ENCODE peak calls at places on chromosomes 3 and 15, in ten cellular contexts. L is upper lobe of right lung; R is cardiac muscle cell; A is mesenchymal stem cell; F is CD4-positive, alpha-beta memory T cell; H is kidney; W is stomach; Z is brain microvascular endothelial cell; P is tibial artery; J is lower lobe of right lung. Q is an unnamed sample.

GRCh38 chr3:142946861-142947260 is 16.6 kb downstream of the PAQR9 start:
- DNase-seq in L (no peak), R (no peak), A (no peak), F (no peak), H (no peak), W (no peak), Z (no peak), P (no peak), J (no peak), Q (no peak)

GRCh38 chr3:123524987-123525386 is 59.9 kb downstream of the HACD2 start:
- DNase-seq in L (no peak), R (no peak), A (no peak), F (no peak), H (no peak), W (no peak), Z (no peak), P (no peak), J (no peak), Q (no peak)

GRCh38 chr15:55710286-55710685 is 32.7 kb downstream of the PRTG start:
- DNase-seq in L (no peak), R (no peak), A (no peak), F (no peak), H (no peak), W (no peak), Z (no peak), P (no peak), J (no peak), Q (no peak)

GRCh38 chr15:99545605-99546004 is 20.2 kb upstream of the MEF2A start:
- DNase-seq in L (no peak), R (no peak), A (no peak), F (no peak), H (no peak), W (no peak), Z (no peak), P (no peak), J (no peak), Q (no peak)

GRCh38 chr3:71581981-71582611 is 1.4 kb downstream of the FOXP1 start:
- DNase-seq in L (peak; percentile 87), R (peak; percentile 86), A (peak; percentile 46), F (peak; percentile 13), H (peak; percentile 86), W (peak; percentile 53), Z (no peak), P (peak; percentile 73), J (peak; percentile 83), Q (peak; percentile 55)

GRCh38 chr3:47005212-47006144 is 26.0 kb downstream of the NBEAL2 start:
- DNase-seq in L (peak; percentile 71), R (no peak), A (no peak), F (no peak), H (peak; percentile 75), W (no peak), Z (no peak), P (no peak), J (no peak), Q (no peak)

GRCh38 chr15:52503788-52504496 is 24.7 kb downstream of the MYO5A start:
- DNase-seq in L (no peak), R (no peak), A (no peak), F (no peak), H (no peak), W (no peak), Z (peak; percentile 37), P (no peak), J (no peak), Q (peak; percentile 81)

GRCh38 chr3:170809975-170810357 is 60.0 kb downstream of the RPL22L1 start:
- DNase-seq in L (no peak), R (no peak), A (peak; percentile 75), F (no peak), H (no peak), W (no peak), Z (peak; percentile 5), P (no peak), J (no peak), Q (peak; percentile 43)

GRCh38 chr3:8741581-8742355 is 8.2 kb downstream of the CAV3 start:
- DNase-seq in L (no peak), R (peak; percentile 81), A (peak; percentile 65), F (no peak), H (no peak), W (no peak), Z (peak; percentile 74), P (no peak), J (no peak), Q (peak; percentile 82)

GRCh38 chr3:84299329-84299728 is 659.5 kb upstream of the CADM2 start:
- DNase-seq in L (no peak), R (no peak), A (no peak), F (no peak), H (no peak), W (no peak), Z (no peak), P (no peak), J (no peak), Q (no peak)

GRCh38 chr3:47856669-47857068 is 53.7 kb downstream of the DHX30 start:
- DNase-seq in L (peak; percentile 47), R (no peak), A (no peak), F (no peak), H (peak; percentile 56), W (no peak), Z (no peak), P (no peak), J (no peak), Q (no peak)

GRCh38 chr15:52295421-52295991 is at the start of gene MYO5C:
- DNase-seq in L (peak; percentile 96), R (peak; percentile 88), A (no peak), F (no peak), H (peak; percentile 95), W (peak; percentile 95), Z (no peak), P (peak; percentile 48), J (peak; percentile 93), Q (peak; percentile 18)

DNA sequence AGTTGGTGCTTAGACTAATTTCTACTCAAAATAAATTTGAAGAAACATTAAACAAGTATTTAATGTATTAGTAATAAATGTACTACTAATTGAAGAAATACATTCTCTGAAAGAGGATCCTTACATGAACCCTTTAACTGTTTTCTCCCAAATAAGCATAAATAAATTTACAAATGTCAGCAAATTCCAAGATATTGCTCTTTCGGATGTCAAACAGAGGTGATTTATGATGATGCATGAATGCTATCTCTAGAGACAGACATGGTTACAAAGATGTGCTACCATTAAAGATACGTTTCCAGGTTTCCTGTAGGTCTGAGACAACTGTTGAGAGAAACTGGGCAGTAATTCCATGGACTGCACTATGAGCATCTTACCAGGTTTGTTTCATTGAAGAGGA is 629 bp downstream of the GABRR3 start:
- DNase-seq in L (no peak), R (no peak), A (no peak), F (no peak), H (no peak), W (no peak), Z (no peak), P (no peak), J (no peak), Q (no peak)
- H3K27ac ChIP-seq in L (no peak overlapping the region), R (no peak overlapping the region), A (no peak overlapping the region), F (no peak overlapping the region), H (no peak overlapping the region), W (no peak overlapping the region), Z (no peak overlapping the region), P (no peak overlapping the region), J (no peak overlapping the region), Q (no peak overlapping the region)

GRCh38 chr3:98901465-98902174 is at the start of gene DCBLD2:
- DNase-seq in L (peak; percentile 98), R (peak; percentile 98), A (peak; percentile 100), F (peak; percentile 91), H (peak; percentile 99), W (peak; percentile 96), Z (peak; percentile 99), P (peak; percentile 98), J (peak; percentile 98), Q (peak; percentile 99)
- H3K27ac ChIP-seq in L (peak within 1 kb of the TSS; percentile 85), R (peak within 1 kb of the TSS; percentile 87), A (peak within 1 kb of the TSS; percentile 97), F (peak within 1 kb of the TSS; percentile 12), H (peak within 1 kb of the TSS; percentile 91), W (peak within 1 kb of the TSS; percentile 85), Z (peak within 1 kb of the TSS; percentile 84), P (peak within 1 kb of the TSS; percentile 95), J (peak within 1 kb of the TSS; percentile 85), Q (peak within 1 kb of the TSS; percentile 93)

GRCh38 chr15:70799667-70800450 is 36.5 kb upstream of the UACA start:
- DNase-seq in L (no peak), R (peak; percentile 50), A (peak; percentile 98), F (no peak), H (no peak), W (peak; percentile 34), Z (peak; percentile 94), P (peak; percentile 43), J (no peak), Q (peak; percentile 98)
- H3K27ac ChIP-seq in L (peak overlapping the region; percentile 74), R (peak overlapping the region; percentile 55), A (peak overlapping the region; percentile 91), F (no peak overlapping the region), H (peak overlapping the region; percentile 63), W (peak overlapping the region; percentile 71), Z (peak overlapping the region; percentile 94), P (peak overlapping the region; percentile 79), J (peak overlapping the region; percentile 68), Q (peak overlapping the region; percentile 78)

DNA sequence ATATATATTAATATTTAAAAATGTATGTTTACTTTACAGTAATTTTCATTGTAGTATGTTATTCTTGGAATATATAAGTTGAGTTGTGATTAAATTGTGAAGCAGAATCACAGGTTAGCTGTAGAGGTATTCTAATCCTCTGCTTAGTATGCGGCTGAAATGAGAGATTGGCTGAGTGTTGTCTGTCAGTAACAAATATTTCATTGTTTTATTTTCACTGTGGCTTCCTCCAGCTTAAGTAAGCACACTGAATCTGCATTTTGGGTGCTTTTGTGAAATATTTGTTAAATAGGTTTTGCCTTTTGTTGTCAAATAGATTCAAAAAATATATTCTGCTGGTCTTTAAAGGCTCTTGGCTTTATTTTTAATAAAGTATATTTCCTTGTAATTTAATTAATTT is 357.5 kb downstream of the CADM2 start:
- DNase-seq in L (no peak), R (no peak), A (no peak), F (no peak), H (no peak), W (no peak), Z (no peak), P (no peak), J (no peak), Q (no peak)
- H3K27ac ChIP-seq in L (no peak overlapping the region), R (no peak overlapping the region), A (no peak overlapping the region), F (no peak overlapping the region), H (no peak overlapping the region), W (no peak overlapping the region), Z (no peak overlapping the region), P (no peak overlapping the region), J (no peak overlapping the region), Q (no peak overlapping the region)

DNA sequence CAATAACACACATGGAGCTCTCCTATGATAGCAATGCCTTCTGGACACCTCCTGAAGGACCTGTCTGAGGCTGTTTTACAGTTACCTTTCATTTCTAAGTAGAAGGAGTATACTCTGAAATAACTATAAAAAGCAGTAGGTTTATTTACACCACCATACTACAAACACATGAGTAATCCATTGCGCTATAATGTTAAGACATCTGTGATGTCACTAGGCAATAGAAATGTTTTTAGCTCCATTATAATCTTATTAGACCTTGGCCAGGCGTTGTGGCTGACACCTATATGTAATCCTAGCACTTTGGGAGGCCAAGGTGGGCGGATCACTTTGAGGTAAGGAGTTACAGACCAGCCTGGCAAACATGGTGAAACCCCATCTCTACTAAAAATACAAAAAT is 24.7 kb downstream of the PXK start:
- DNase-seq in L (no peak), R (no peak), A (peak; percentile 50), F (no peak), H (no peak), W (no peak), Z (no peak), P (no peak), J (no peak), Q (no peak)
- H3K27ac ChIP-seq in L (no peak overlapping the region), R (no peak overlapping the region), A (no peak overlapping the region), F (no peak overlapping the region), H (no peak overlapping the region), W (no peak overlapping the region), Z (no peak overlapping the region), P (no peak overlapping the region), J (no peak overlapping the region), Q (no peak overlapping the region)